ENCODE peak calls at places on chromosomes 7 and 10, in four cellular contexts. N is K562, D is H1, W is GM12878. B is an unnamed sample.

GRCh38 chr10:73635781-73636180 is 5.5 kb downstream of the MYOZ1 start:
- DNase-seq in N (peak), D (no peak), W (no peak), B (no peak)

GRCh38 chr10:70655316-70655715 is 17.0 kb upstream of the ADAMTS14 start:
- DNase-seq in N (no peak), D (no peak), W (no peak), B (no peak)

GRCh38 chr10:90269699-90270098 is 568.3 kb downstream of the KIF20B start:
- DNase-seq in N (no peak), D (no peak), W (no peak), B (no peak)

GRCh38 chr10:133361773-133362441 is 4.1 kb upstream of the FUOM start:
- DNase-seq in N (no peak), D (no peak), W (no peak), B (no peak)

GRCh38 chr10:83089335-83089734 is 1050.0 kb upstream of the GHITM start:
- DNase-seq in N (no peak), D (no peak), W (no peak), B (no peak)

GRCh38 chr10:94274142-94274787 is 88.5 kb downstream of the NOC3L start:
- DNase-seq in N (no peak), D (no peak), W (no peak), B (no peak)

GRCh38 chr7:49247759-49248158 is 323.4 kb downstream of the CDC14C start:
- DNase-seq in N (no peak), D (no peak), W (no peak), B (no peak)

GRCh38 chr10:71771821-71772617 is 1.3 kb downstream of the VSIR start:
- DNase-seq in N (peak), D (no peak), W (no peak), B (no peak)

GRCh38 chr7:93914581-93915066 is 6.9 kb upstream of the GNG11 start:
- DNase-seq in N (no peak), D (no peak), W (no peak), B (no peak)

GRCh38 chr10:16673443-16673842 is 143.8 kb downstream of the RSU1 start:
- DNase-seq in N (no peak), D (no peak), W (no peak), B (no peak)

GRCh38 chr10:126893841-126894240 is 11.4 kb upstream of the DOCK1 start:
- DNase-seq in N (no peak), D (no peak), W (no peak), B (no peak)

GRCh38 chr10:30092151-30092790 is 32.9 kb upstream of the JCAD start:
- DNase-seq in N (no peak), D (no peak), W (no peak), B (no peak)

GRCh38 chr10:48439031-48439430 is 132.6 kb downstream of the MAPK8 start:
- DNase-seq in N (no peak), D (no peak), W (no peak), B (no peak)

GRCh38 chr7:117012284-117013174 is 59.2 kb downstream of the ST7 start:
- DNase-seq in N (no peak), D (no peak), W (peak), B (peak)

GRCh38 chr7:18345641-18346234 is 149.8 kb upstream of the HDAC9 start:
- DNase-seq in N (peak), D (no peak), W (no peak), B (peak)

GRCh38 chr7:139733751-139734150 is 44.0 kb downstream of the HIPK2 start:
- DNase-seq in N (no peak), D (no peak), W (no peak), B (no peak)

GRCh38 chr10:99612167-99612831 is 7.9 kb downstream of the SLC25A28 start:
- DNase-seq in N (peak), D (no peak), W (no peak), B (peak)

GRCh38 chr10:97134983-97135382 is 50.8 kb downstream of the SLIT1 start:
- DNase-seq in N (no peak), D (no peak), W (no peak), B (no peak)

GRCh38 chr10:47024399-47025252 is 113.4 kb downstream of the PTPN20 start:
- DNase-seq in N (peak), D (peak), W (peak), B (peak)
- TF ChIP-seq NRF1 in N (peak), D (peak), W (no peak), B (peak)

GRCh38 chr10:43322321-43322720 is 49.1 kb upstream of the FXYD4 start:
- DNase-seq in N (no peak), D (no peak), W (no peak), B (no peak)
- TF ChIP-seq MAX in N (no peak), D (no peak), W (no peak), B (no peak)

GRCh38 chr7:39349452-39350123 is 216.6 kb upstream of the YAE1 start:
- DNase-seq in N (no peak), D (no peak), W (no peak), B (no peak)

GRCh38 chr7:39355664-39356063 is 210.5 kb upstream of the YAE1 start:
- DNase-seq in N (no peak), D (no peak), W (no peak), B (no peak)

GRCh38 chr7:39356531-39356930 is 209.7 kb upstream of the YAE1 start:
- DNase-seq in N (no peak), D (no peak), W (no peak), B (no peak)

GRCh38 chr7:39357648-39358047 is 208.6 kb upstream of the YAE1 start:
- DNase-seq in N (peak), D (no peak), W (no peak), B (no peak)

DNA sequence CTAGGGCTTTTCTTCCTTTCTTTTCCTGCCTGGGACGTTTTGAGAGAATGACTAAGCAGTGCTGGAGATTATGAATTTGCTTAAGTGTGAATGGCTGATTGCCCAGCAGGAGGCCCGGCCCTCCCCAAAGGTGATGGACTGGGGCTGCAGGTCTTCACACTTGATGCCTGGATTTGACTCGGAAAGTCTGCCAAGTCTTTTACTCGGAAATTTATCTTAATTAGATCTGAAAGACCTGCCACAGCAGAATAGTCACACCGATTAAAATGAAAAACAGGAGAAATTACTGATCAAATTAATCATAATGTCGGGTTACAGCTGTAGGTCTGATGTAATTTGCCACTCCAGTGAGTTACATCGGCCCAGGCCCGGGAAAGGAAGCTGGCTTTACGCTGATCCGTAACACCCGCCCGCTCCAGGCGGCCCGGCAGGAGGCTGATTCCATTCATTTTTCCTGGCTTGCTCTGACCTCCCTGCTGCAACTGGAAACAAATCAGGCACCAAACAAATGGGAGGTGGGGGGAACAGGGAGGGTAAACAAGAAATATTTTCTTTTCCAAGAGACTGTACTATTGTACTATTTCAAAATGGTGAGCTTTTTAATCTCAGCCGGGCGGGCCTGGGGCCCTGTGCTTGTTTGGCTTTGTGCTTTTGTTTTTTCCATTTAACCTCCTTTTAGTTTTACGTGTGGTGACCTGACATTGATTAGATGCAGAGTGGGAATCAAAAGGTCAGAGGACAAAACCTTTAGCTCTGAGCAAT is 212.4 kb upstream of the YAE1 start:
- DNase-seq in N (no peak), D (peak), W (no peak), B (peak)
- TF ChIP-seq NRF1 in N (no peak), D (no peak), W (no peak), B (no peak)

DNA sequence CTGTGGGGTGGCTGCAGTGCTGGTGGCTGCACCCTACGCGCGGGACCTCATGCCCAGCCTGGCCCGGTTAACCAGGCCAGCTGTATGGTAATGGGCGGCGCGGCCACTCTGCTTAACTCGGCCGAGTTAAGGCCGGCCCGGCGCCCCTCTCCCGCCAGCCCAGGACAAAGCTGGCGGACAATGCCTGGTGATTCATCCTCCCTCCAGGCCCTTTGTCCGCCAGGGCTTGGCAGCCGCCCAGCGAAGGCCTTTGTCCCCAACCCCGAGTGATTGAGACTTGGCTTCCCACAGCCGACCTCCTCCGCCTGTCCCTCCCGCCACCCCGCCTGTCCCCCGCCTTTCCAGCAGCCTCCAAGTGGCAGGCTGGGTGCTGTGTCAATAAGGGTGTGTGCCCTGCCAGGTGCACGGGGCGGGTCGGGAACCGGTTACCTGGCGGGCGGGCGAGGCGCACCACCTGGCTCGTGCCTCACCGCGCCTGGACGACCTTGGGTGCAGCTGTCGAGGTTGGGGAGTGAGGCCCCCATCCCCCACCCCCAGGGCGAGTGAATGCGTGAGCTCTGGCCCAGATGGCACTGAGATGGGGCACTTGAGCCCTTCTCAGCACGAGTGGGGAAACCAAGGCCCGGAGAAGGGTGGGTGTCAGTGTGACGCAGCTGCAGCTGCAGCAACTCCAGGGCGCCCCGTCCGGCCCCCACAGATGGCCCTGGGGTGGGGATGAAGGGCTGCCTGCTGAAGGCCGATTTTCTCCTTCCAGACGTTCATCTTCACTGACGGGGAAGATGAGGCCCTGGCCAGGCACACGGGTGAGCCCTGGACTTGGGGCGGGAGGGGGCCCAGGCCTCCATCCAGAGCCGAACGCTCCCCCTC is 4.6 kb downstream of the LFNG start:
- DNase-seq in N (peak), D (no peak), W (no peak), B (peak)
- TF ChIP-seq MAX in N (peak), D (peak), W (no peak), B (peak)

GRCh38 chr10:61284222-61284890 is 168.8 kb downstream of the TMEM26 start:
- DNase-seq in N (peak), D (no peak), W (no peak), B (peak)
- TF ChIP-seq NRF1 in N (no peak), D (no peak), W (no peak), B (no peak)